ENCODE peak calls at places on chromosomes 5 and 9, in nine cellular contexts. Z, X, P, C, F, A, G, N and H are unnamed samples. For H3K4me1, the result is how much of the 10 kb centered on the place peaks cover.

GRCh38 chr5:178699854-178700253 is 30.6 kb downstream of the ZNF354A start:
- DNase-seq in X (no peak), Z (no peak), P (no peak), A (no peak), F (no peak), C (no peak), N (no peak), G (no peak), H (no peak)

GRCh38 chr9:74824654-74825053 is 63.1 kb downstream of the TRPM6 start:
- DNase-seq in N (no peak), Z (no peak), C (no peak), X (no peak), F (peak), A (no peak), P (peak), G (peak), H (no peak)

GRCh38 chr5:122053181-122054109 is 24.6 kb downstream of the LOX start:
- DNase-seq in F (peak), N (no peak), Z (peak), X (no peak), C (no peak), A (no peak), G (no peak), P (no peak), H (no peak)

GRCh38 chr5:9148242-9148641 is 397.6 kb downstream of the SEMA5A start:
- DNase-seq in C (no peak), X (no peak), A (no peak), Z (no peak), N (no peak), P (no peak), F (no peak), G (no peak), H (no peak)

GRCh38 chr9:78238061-78239038 is 2.5 kb downstream of the CEP78 start:
- DNase-seq in F (no peak), N (no peak), P (no peak), A (no peak), G (no peak), Z (no peak), X (no peak), C (no peak), H (no peak)

GRCh38 chr5:52705720-52706119 is 82.0 kb upstream of the ITGA1 start:
- DNase-seq in G (no peak), N (no peak), X (no peak), C (no peak), A (no peak), P (no peak), Z (no peak), F (no peak), H (peak)

GRCh38 chr5:179417696-179418095 is 72.4 kb upstream of the ADAMTS2 start:
- DNase-seq in X (no peak), A (no peak), P (no peak), F (no peak), C (no peak), N (peak), G (no peak), Z (no peak), H (no peak)

GRCh38 chr5:18772475-18772874 is 1138.2 kb downstream of the TAF11L14 start:
- DNase-seq in F (no peak), X (no peak), Z (no peak), C (no peak), G (no peak), A (no peak), N (peak), P (no peak), H (no peak)

GRCh38 chr9:129173296-129174101 is 4.6 kb downstream of the IER5L start:
- DNase-seq in C (no peak), N (no peak), Z (no peak), G (no peak), X (no peak), A (no peak), F (peak), P (no peak), H (no peak)

GRCh38 chr9:135244751-135245221 is 157.3 kb downstream of the OLFM1 start:
- DNase-seq in P (no peak), F (no peak), G (no peak), Z (peak), A (no peak), C (peak), X (peak), N (no peak), H (no peak)

GRCh38 chr9:74803366-74804017 is 84.2 kb downstream of the TRPM6 start:
- DNase-seq in N (no peak), A (no peak), P (no peak), C (no peak), F (no peak), X (no peak), G (no peak), Z (no peak), H (no peak)

GRCh38 chr5:55176176-55176818 is 3.3 kb upstream of the CDC20B start:
- DNase-seq in X (no peak), G (no peak), P (peak), N (peak), Z (peak), F (peak), C (peak), A (peak), H (peak)

GRCh38 chr9:4259489-4259888 is 40.4 kb downstream of the GLIS3 start:
- DNase-seq in C (no peak), F (no peak), G (no peak), P (no peak), N (no peak), Z (no peak), A (no peak), X (no peak), H (no peak)

GRCh38 chr5:149044453-149045117 is 18.3 kb downstream of the SH3TC2 start:
- DNase-seq in F (peak), P (no peak), N (no peak), A (no peak), X (no peak), C (no peak), Z (no peak), G (no peak), H (no peak)

GRCh38 chr9:133935328-133936040 is 56.6 kb downstream of the VAV2 start:
- DNase-seq in Z (no peak), X (peak), C (peak), N (no peak), P (peak), G (peak), A (no peak), F (peak), H (no peak)

GRCh38 chr9:32426278-32426939 is 42.0 kb downstream of the ACO1 start:
- DNase-seq in C (peak), P (peak), F (peak), N (no peak), Z (no peak), X (no peak), G (no peak), A (no peak), H (no peak)

GRCh38 chr9:95130484-95130883 is 187.0 kb downstream of the FANCC start:
- DNase-seq in N (no peak), Z (no peak), F (no peak), G (no peak), P (no peak), C (no peak), X (no peak), A (no peak), H (no peak)

GRCh38 chr5:37971483-37972024 is 131.7 kb upstream of the GDNF start:
- DNase-seq in N (no peak), X (no peak), G (no peak), C (no peak), P (no peak), A (no peak), F (no peak), Z (no peak), H (no peak)

GRCh38 chr5:61313960-61314681 is 17.9 kb upstream of the ZSWIM6 start:
- DNase-seq in X (no peak), N (peak), P (no peak), Z (peak), A (no peak), G (no peak), C (no peak), F (peak), H (no peak)

GRCh38 chr9:22065431-22065830 is 56.3 kb upstream of the CDKN2B start:
- DNase-seq in F (no peak), C (no peak), A (no peak), G (no peak), X (no peak), P (no peak), Z (no peak), N (no peak), H (no peak)

GRCh38 chr5:66958126-66958983 is 238.2 kb downstream of the CD180 start:
- DNase-seq in F (peak), N (no peak), C (no peak), P (no peak), Z (no peak), G (peak), X (no peak), A (no peak), H (no peak)

GRCh38 chr9:130844028-130844427 is 9.0 kb downstream of the ABL1 start:
- DNase-seq in Z (no peak), X (no peak), F (no peak), A (no peak), G (no peak), N (peak), P (no peak), C (no peak), H (no peak)

GRCh38 chr9:95284667-95285066 is 32.8 kb downstream of the FANCC start:
- DNase-seq in N (no peak), Z (no peak), X (no peak), P (no peak), A (no peak), G (no peak), C (no peak), F (no peak), H (no peak)

GRCh38 chr5:140136624-140137023 is 10.9 kb downstream of the IGIP start:
- DNase-seq in P (no peak), Z (no peak), F (no peak), N (no peak), C (no peak), X (no peak), A (no peak), G (no peak), H (no peak)

GRCh38 chr5:130277002-130277401 is 372.7 kb downstream of the CHSY3 start:
- DNase-seq in G (no peak), F (no peak), X (no peak), A (no peak), N (no peak), Z (no peak), C (no peak), P (no peak), H (no peak)

DNA sequence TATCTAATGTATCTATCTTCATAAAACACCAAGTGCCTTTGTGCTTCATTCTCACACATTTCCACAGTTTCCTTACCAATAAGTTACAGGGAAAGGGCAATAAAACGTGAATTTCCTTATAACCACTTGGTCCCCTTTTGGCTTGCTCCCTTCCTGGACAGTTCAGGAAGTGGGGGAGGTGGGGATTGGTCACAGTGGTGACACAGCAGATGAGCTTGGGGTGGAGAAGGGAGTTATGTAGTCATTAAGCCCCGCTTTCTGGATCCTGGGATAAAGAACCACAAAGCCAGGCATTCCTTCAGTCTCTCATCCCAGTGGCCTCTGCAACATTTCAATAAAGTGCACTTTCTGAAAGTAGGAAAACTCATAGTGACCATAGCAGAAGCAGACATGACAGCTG is 47.1 kb upstream of the FYB1 start:
- DNase-seq in G (no peak), X (no peak), A (no peak), C (no peak), F (no peak), Z (no peak), P (peak), N (no peak), H (no peak)
- H3K4me1 ChIP-seq in G (under half), X (under half), A (under half), C (under half), F (under half), Z (under half), P (under half), N (under half), H (under half)

GRCh38 chr5:157859227-157859575 is 256 bp upstream of the CLINT1 start:
- DNase-seq in A (no peak), Z (no peak), C (no peak), G (no peak), F (no peak), P (no peak), N (no peak), X (no peak), H (no peak)

GRCh38 chr5:157860898-157861894 is 2.3 kb upstream of the CLINT1 start:
- DNase-seq in A (peak), F (no peak), N (no peak), G (no peak), C (no peak), X (no peak), Z (no peak), P (peak), H (no peak)

GRCh38 chr5:157864067-157864466 is 5.1 kb upstream of the CLINT1 start:
- DNase-seq in C (no peak), Z (no peak), F (no peak), X (peak), A (peak), N (peak), G (no peak), P (no peak), H (peak)

GRCh38 chr5:157865844-157866243 is 6.9 kb upstream of the CLINT1 start:
- DNase-seq in C (no peak), N (no peak), F (no peak), X (no peak), Z (no peak), G (no peak), A (no peak), P (no peak), H (no peak)

GRCh38 chr5:157862183-157862851 is 3.4 kb upstream of the CLINT1 start:
- DNase-seq in C (no peak), F (no peak), G (no peak), Z (no peak), A (peak), P (no peak), X (no peak), N (no peak), H (no peak)
- H3K27ac ChIP-seq in C (no peak), F (no peak), G (no peak), Z (no peak), A (peak), P (peak), X (no peak), N (no peak), H (no peak)

GRCh38 chr5:17219006-17219422 is 1.6 kb downstream of the BASP1 start:
- DNase-seq in X (no peak), C (no peak), N (peak), G (no peak), A (peak), P (no peak), F (peak), Z (peak), H (no peak)
- H3K4me1 ChIP-seq in X (under half), C (under half), N (under half), G (under half), A (half or more), P (under half), F (under half), Z (under half), H (under half)

GRCh38 chr9:8531831-8532230 is 732.3 kb upstream of the DMAC1 start:
- DNase-seq in C (no peak), G (no peak), Z (no peak), P (no peak), N (no peak), F (no peak), X (no peak), A (no peak), H (no peak)
- H3K27ac ChIP-seq in C (no peak), G (no peak), Z (no peak), P (no peak), N (no peak), F (no peak), X (no peak), A (no peak), H (no peak)

DNA sequence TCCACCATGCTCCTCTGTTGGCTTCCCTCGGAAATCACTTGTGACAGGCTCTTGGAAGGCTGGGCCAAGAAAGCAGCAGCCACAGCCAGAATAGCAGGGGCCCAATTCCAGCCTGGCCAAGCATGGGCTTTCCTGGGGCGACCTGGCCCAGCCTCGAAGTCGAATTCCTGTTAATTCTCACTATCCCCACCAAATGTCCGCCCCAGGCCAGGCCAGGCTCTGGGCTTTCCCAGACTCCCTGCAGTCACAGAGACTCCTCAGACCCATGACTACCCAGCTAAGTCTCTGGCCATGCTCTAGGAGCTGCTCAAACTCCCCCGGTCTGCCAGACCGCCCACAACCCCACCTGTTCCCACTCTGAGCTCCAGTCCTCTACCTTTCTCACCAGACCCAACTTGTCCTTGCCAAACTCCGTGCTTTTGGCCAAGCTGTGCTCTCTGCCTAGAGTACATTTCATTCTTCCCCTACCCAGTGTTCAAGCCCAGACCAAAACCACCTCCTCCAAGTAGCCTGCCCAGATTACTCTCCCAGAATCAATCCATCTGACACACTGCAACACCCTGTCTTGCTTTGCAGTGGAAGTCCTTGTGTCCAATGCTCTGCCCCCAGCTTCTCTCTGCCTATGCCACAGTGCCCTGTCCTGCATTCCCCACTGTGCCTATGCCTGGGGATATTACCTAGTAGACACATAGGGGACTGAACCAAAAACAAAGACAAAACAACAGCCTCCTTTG is 26.2 kb downstream of the SHB start:
- DNase-seq in C (no peak), G (no peak), N (no peak), Z (no peak), X (no peak), A (no peak), F (no peak), P (no peak), H (no peak)
- H3K4me1 ChIP-seq in C (half or more), G (under half), N (under half), Z (under half), X (under half), A (under half), F (half or more), P (under half), H (under half)

DNA sequence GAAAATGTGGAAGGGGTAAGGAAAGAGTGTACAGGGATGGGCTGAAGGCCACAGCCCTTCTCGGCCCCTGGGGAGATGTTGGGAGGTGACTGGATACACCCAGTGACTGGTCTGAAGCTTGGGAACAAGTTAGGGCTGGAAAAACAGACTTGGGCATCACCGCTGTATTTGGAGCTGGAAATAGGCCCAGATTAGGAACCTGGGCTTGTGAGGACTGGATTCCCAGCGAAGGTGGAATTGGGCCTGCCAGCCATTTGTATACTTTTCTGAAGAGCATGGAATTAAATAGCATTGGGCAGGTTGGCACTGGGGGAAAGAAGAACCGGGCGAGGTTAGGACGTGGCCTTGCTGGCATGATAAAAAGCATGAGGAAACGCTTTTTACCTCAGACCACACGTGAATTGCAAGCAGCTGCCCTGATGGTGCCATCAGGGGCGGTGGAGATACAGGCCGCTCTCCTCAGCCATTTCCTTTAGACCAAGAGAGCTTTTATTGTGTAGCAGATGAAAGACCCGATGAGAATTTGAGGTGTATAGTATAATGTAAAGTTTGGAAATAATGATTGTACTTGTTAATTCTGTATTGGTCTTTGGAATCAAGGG is 37.8 kb downstream of the OTULIN start:
- DNase-seq in A (no peak), N (no peak), P (no peak), Z (no peak), F (no peak), G (no peak), X (no peak), C (no peak), H (no peak)
- H3K27ac ChIP-seq in A (no peak), N (no peak), P (no peak), Z (no peak), F (no peak), G (no peak), X (no peak), C (no peak), H (no peak)

GRCh38 chr5:155260798-155261197 is 247.2 kb downstream of the KIF4B start:
- DNase-seq in A (peak), C (no peak), G (no peak), P (no peak), Z (no peak), F (no peak), N (peak), X (no peak), H (no peak)

GRCh38 chr5:155263381-155263780 is 249.8 kb downstream of the KIF4B start:
- DNase-seq in G (no peak), Z (no peak), P (no peak), N (no peak), F (no peak), X (no peak), C (no peak), A (no peak), H (no peak)

GRCh38 chr5:155254399-155254798 is 240.8 kb downstream of the KIF4B start:
- DNase-seq in X (no peak), Z (no peak), C (no peak), G (no peak), N (peak), F (no peak), P (no peak), A (no peak), H (no peak)

GRCh38 chr5:155259648-155260047 is 246.1 kb downstream of the KIF4B start:
- DNase-seq in G (no peak), X (no peak), N (peak), C (no peak), P (no peak), A (no peak), F (no peak), Z (no peak), H (no peak)

GRCh38 chr5:155258139-155258538 is 244.6 kb downstream of the KIF4B start:
- DNase-seq in G (peak), C (no peak), P (no peak), Z (no peak), N (no peak), X (no peak), A (no peak), F (no peak), H (no peak)
- H3K4me1 ChIP-seq in G (under half), C (under half), P (under half), Z (under half), N (under half), X (under half), A (under half), F (under half), H (under half)

GRCh38 chr5:126938461-126938860 is 91.9 kb downstream of the MARCHF3 start:
- DNase-seq in N (no peak), X (no peak), F (peak), C (no peak), Z (no peak), G (no peak), P (no peak), A (no peak), H (no peak)
- H3K27ac ChIP-seq in N (no peak), X (no peak), F (no peak), C (no peak), Z (no peak), G (no peak), P (no peak), A (no peak), H (no peak)